ENCODE peak calls at places on chromosomes 1 and 21, in six cellular contexts. One of them, this sample, is unnamed. For H3K4me1, the result is how much of the 10 kb centered on the place peaks cover.

GRCh38 chr1:171898956-171899355 is 57.7 kb downstream of the DNM3 start:
- DNase-seq in endothelial cell of umbilical vein: no peak
- DNase-seq in uterus: no peak
- DNase-seq in heart left ventricle: no peak
- DNase-seq in tibial nerve: no peak
- DNase-seq in gastrocnemius medialis: no peak
- DNase-seq in this sample: no peak

GRCh38 chr1:64745181-64745985 is 508 bp downstream of the RAVER2 start:
- DNase-seq in endothelial cell of umbilical vein: peak
- DNase-seq in uterus: peak
- DNase-seq in heart left ventricle: peak
- DNase-seq in tibial nerve: no peak
- DNase-seq in gastrocnemius medialis: peak
- DNase-seq in this sample: peak

GRCh38 chr1:165841582-165842362 is 14.4 kb downstream of the UCK2 start:
- DNase-seq in endothelial cell of umbilical vein: peak
- DNase-seq in uterus: no peak
- DNase-seq in heart left ventricle: no peak
- DNase-seq in tibial nerve: no peak
- DNase-seq in gastrocnemius medialis: no peak
- DNase-seq in this sample: no peak

GRCh38 chr1:2248854-2249558 is 20.9 kb downstream of the SKI start:
- DNase-seq in endothelial cell of umbilical vein: no peak
- DNase-seq in uterus: no peak
- DNase-seq in heart left ventricle: no peak
- DNase-seq in tibial nerve: no peak
- DNase-seq in gastrocnemius medialis: no peak
- DNase-seq in this sample: peak

GRCh38 chr1:23984417-23985186 is 4.5 kb upstream of the SRSF10 start:
- DNase-seq in endothelial cell of umbilical vein: peak
- DNase-seq in uterus: no peak
- DNase-seq in heart left ventricle: no peak
- DNase-seq in tibial nerve: no peak
- DNase-seq in gastrocnemius medialis: no peak
- DNase-seq in this sample: no peak

GRCh38 chr1:55245781-55246180 is 30.6 kb upstream of the USP24 start:
- DNase-seq in endothelial cell of umbilical vein: no peak
- DNase-seq in uterus: no peak
- DNase-seq in heart left ventricle: no peak
- DNase-seq in tibial nerve: no peak
- DNase-seq in gastrocnemius medialis: no peak
- DNase-seq in this sample: no peak

GRCh38 chr1:180627411-180627810 is 4.4 kb upstream of the XPR1 start:
- DNase-seq in endothelial cell of umbilical vein: no peak
- DNase-seq in uterus: no peak
- DNase-seq in heart left ventricle: no peak
- DNase-seq in tibial nerve: no peak
- DNase-seq in gastrocnemius medialis: no peak
- DNase-seq in this sample: no peak

GRCh38 chr21:46326110-46326703 is 2.3 kb downstream of the PCNT start:
- DNase-seq in endothelial cell of umbilical vein: no peak
- DNase-seq in uterus: no peak
- DNase-seq in heart left ventricle: no peak
- DNase-seq in tibial nerve: no peak
- DNase-seq in gastrocnemius medialis: no peak
- DNase-seq in this sample: no peak

GRCh38 chr1:241482761-241483250 is 36.7 kb downstream of the FH start:
- DNase-seq in endothelial cell of umbilical vein: peak
- DNase-seq in uterus: no peak
- DNase-seq in heart left ventricle: no peak
- DNase-seq in tibial nerve: no peak
- DNase-seq in gastrocnemius medialis: no peak
- DNase-seq in this sample: no peak

GRCh38 chr1:109790735-109791494 is 27.2 kb upstream of the EPS8L3 start:
- DNase-seq in endothelial cell of umbilical vein: peak
- DNase-seq in uterus: peak
- DNase-seq in heart left ventricle: peak
- DNase-seq in tibial nerve: no peak
- DNase-seq in gastrocnemius medialis: no peak
- DNase-seq in this sample: peak

GRCh38 chr1:107262472-107263286 is 121.8 kb downstream of the NTNG1 start:
- DNase-seq in endothelial cell of umbilical vein: no peak
- DNase-seq in uterus: no peak
- DNase-seq in heart left ventricle: no peak
- DNase-seq in tibial nerve: no peak
- DNase-seq in gastrocnemius medialis: no peak
- DNase-seq in this sample: no peak

GRCh38 chr1:32772281-32773017 is 44.7 kb downstream of the YARS1 start:
- DNase-seq in endothelial cell of umbilical vein: no peak
- DNase-seq in uterus: no peak
- DNase-seq in heart left ventricle: no peak
- DNase-seq in tibial nerve: no peak
- DNase-seq in gastrocnemius medialis: no peak
- DNase-seq in this sample: no peak
- H3K4me1 ChIP-seq in endothelial cell of umbilical vein: under half
- H3K4me1 ChIP-seq in uterus: under half
- H3K4me1 ChIP-seq in heart left ventricle: under half
- H3K4me1 ChIP-seq in tibial nerve: under half
- H3K4me1 ChIP-seq in gastrocnemius medialis: under half
- H3K4me1 ChIP-seq in this sample: under half

DNA sequence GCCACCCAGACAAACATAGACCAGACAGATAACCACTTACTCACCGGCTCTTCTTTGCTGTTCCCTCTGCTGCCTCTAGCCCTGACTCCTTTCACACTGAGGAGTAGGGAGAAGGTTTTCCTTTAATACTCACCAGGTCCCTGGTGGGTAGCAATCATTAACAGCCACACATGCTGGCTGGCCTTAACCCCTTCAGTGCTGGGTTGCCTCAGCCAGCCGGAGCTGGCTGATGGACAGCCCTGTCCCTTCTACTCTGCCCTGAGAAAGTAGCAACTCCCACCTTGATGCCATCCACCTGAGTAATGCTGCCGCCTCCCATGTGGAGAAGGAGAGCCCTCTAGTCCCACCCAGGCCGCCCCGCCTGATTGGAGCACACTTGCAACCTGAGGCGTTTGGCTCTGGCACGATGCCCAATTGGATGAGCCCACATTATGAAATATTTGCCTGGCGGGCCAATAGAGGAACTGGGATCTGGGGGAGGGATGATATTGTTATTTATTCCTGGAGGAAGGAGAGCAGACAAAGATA is 71.6 kb downstream of the PLEKHA6 start:
- DNase-seq in endothelial cell of umbilical vein: no peak
- DNase-seq in uterus: peak
- DNase-seq in heart left ventricle: peak
- DNase-seq in tibial nerve: no peak
- DNase-seq in gastrocnemius medialis: no peak
- DNase-seq in this sample: peak
- TF ChIP-seq POLR2A in endothelial cell of umbilical vein: no peak
- TF ChIP-seq POLR2A in uterus: no peak
- TF ChIP-seq POLR2A in heart left ventricle: no peak
- TF ChIP-seq POLR2A in tibial nerve: no peak
- TF ChIP-seq POLR2A in gastrocnemius medialis: no peak
- TF ChIP-seq POLR2A in this sample: no peak

GRCh38 chr1:228445524-228445866 is 28.8 kb upstream of the TRIM17 start:
- DNase-seq in endothelial cell of umbilical vein: peak
- DNase-seq in uterus: no peak
- DNase-seq in heart left ventricle: no peak
- DNase-seq in tibial nerve: no peak
- DNase-seq in gastrocnemius medialis: no peak
- DNase-seq in this sample: no peak
- H3K4me3 ChIP-seq in endothelial cell of umbilical vein: no peak
- H3K4me3 ChIP-seq in uterus: peak
- H3K4me3 ChIP-seq in heart left ventricle: peak
- H3K4me3 ChIP-seq in tibial nerve: peak
- H3K4me3 ChIP-seq in gastrocnemius medialis: no peak
- H3K4me3 ChIP-seq in this sample: peak

DNA sequence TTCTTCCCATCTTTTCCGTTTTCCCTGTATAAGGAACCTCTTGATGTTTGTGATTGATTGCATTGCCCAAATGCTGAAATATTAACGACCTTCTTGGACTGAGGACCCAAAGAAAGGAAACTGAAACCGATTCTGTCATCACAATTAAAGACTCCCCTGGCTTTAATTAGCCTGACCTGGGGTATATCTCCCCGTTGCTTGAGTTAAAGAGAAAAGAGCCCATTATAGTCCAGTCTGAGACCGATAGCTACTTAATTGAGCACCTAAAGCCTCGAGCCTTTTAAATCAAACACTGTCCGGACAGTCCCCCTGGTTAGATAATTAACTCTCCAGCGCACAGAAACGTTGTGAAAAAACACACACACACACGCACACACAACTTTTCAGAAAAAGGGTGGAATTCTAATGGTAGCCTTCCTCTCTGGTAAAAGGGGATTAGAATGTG is 8.0 kb downstream of the LMO4 start:
- DNase-seq in endothelial cell of umbilical vein: no peak
- DNase-seq in uterus: no peak
- DNase-seq in heart left ventricle: no peak
- DNase-seq in tibial nerve: no peak
- DNase-seq in gastrocnemius medialis: no peak
- DNase-seq in this sample: no peak
- H3K4me1 ChIP-seq in endothelial cell of umbilical vein: under half
- H3K4me1 ChIP-seq in uterus: under half
- H3K4me1 ChIP-seq in heart left ventricle: under half
- H3K4me1 ChIP-seq in tibial nerve: under half
- H3K4me1 ChIP-seq in gastrocnemius medialis: under half
- H3K4me1 ChIP-seq in this sample: half or more

DNA sequence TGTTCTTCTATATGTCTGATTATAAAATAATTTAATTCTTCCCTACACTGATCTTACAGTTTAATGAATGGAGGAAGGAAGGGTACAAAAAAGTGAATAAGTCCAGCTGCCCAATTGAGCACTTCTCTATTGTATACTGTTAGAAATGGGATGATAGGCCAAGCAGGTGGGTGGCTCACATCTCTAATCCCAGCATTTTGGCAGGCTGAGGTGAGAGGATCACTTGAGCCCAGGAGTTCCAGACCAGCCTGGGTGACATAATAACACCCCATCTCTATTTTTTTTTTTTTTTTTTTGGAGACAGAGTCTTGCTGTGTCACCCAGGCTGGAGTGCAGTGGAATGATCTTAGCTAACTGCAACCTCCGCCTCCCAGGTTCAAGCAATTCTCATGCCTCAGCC is 57.4 kb downstream of the ATP2B4 start:
- DNase-seq in endothelial cell of umbilical vein: no peak
- DNase-seq in uterus: no peak
- DNase-seq in heart left ventricle: no peak
- DNase-seq in tibial nerve: no peak
- DNase-seq in gastrocnemius medialis: no peak
- DNase-seq in this sample: no peak
- TF ChIP-seq POLR2A in endothelial cell of umbilical vein: no peak
- TF ChIP-seq POLR2A in uterus: no peak
- TF ChIP-seq POLR2A in heart left ventricle: no peak
- TF ChIP-seq POLR2A in tibial nerve: no peak
- TF ChIP-seq POLR2A in gastrocnemius medialis: no peak
- TF ChIP-seq POLR2A in this sample: no peak

DNA sequence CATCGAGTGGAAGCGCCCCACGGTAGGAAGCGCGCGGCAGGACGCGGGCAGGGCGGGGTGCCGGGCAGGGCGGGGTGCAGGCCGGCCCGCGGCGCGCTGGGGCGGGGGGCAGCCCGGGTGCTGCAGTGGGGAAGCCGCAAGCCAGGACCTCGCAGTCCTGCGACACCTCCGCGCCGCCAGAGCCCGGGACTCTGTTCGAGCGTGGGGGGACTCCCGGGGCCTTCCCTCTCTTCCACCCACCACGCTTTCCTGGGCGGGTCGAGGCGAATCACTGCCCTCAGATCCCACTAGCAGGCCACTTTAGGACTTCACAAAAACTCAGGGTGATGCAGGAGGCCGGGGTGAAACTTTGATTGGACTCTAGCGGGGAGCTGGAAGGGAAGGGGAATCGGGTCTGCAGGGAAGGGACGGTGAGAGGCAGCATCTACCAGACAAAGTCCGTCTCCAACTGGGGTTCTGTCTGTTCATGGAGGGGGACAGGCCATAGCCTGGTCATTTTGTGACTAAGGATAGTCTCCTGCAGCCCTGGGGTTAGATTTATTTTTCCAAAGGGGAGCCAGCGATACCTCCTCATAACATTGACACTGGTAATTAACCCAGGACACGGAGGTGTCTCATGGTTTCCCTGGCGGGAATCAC is 636 bp downstream of the CAPN2 start:
- DNase-seq in endothelial cell of umbilical vein: peak
- DNase-seq in uterus: peak
- DNase-seq in heart left ventricle: peak
- DNase-seq in tibial nerve: no peak
- DNase-seq in gastrocnemius medialis: no peak
- DNase-seq in this sample: peak
- H3K4me3 ChIP-seq in endothelial cell of umbilical vein: peak
- H3K4me3 ChIP-seq in uterus: peak
- H3K4me3 ChIP-seq in heart left ventricle: peak
- H3K4me3 ChIP-seq in tibial nerve: peak
- H3K4me3 ChIP-seq in gastrocnemius medialis: peak
- H3K4me3 ChIP-seq in this sample: peak

DNA sequence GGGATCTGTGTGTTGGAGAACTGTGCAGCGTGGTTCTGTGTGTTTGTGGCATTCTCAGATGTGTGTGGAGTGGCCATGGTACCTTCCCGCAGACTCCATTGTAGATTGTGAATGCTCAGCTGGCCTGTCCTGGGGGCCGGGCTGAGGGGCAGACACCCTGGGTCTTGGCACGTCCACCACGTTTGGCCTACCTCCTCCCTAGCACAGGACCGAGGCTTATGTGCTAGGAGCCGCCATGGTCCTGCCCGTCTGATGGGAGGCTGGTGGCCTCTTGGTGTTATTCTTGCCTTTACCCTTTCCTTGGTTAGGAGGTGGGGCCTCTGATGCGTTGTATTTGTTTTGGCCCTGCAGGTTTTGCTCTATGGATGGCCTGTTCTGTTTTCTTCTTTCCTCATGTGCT is 25.1 kb downstream of the SNAP47 start:
- DNase-seq in endothelial cell of umbilical vein: no peak
- DNase-seq in uterus: no peak
- DNase-seq in heart left ventricle: no peak
- DNase-seq in tibial nerve: no peak
- DNase-seq in gastrocnemius medialis: no peak
- DNase-seq in this sample: no peak
- H3K4me1 ChIP-seq in endothelial cell of umbilical vein: under half
- H3K4me1 ChIP-seq in uterus: under half
- H3K4me1 ChIP-seq in heart left ventricle: under half
- H3K4me1 ChIP-seq in tibial nerve: under half
- H3K4me1 ChIP-seq in gastrocnemius medialis: half or more
- H3K4me1 ChIP-seq in this sample: under half

This sample was measured in Peyer's patch.